ENCODE peak calls at places on chromosomes 3 and 15, in eight cellular contexts. Q is PC-3, J is cardiac fibroblast, O is Peyer's patch, W is A549, N is AG10803, Z is astrocyte of the spinal cord, S is psoas muscle. E is an unnamed sample.
A peak's percentile ranks its signal among the peaks of the same experiment; 100 is the strongest.

GRCh38 chr3:514206-514605 is 317.6 kb downstream of the CHL1 start:
- DNase-seq in Q (peak; percentile 17), J (no peak), O (no peak), W (no peak), N (no peak), Z (no peak), S (no peak), E (no peak)

GRCh38 chr3:164365242-164365641 is 713.1 kb downstream of the SI start:
- DNase-seq in Q (no peak), J (no peak), O (no peak), W (no peak), N (no peak), Z (peak; percentile 8), S (no peak), E (no peak)

GRCh38 chr3:80696280-80696679 is 928.5 kb upstream of the ROBO1 start:
- DNase-seq in Q (peak; percentile 93), J (no peak), O (no peak), W (no peak), N (no peak), Z (no peak), S (no peak), E (no peak)

GRCh38 chr3:50126287-50127211 is 28.6 kb upstream of the SEMA3F start:
- DNase-seq in Q (peak; percentile 30), J (peak; percentile 69), O (no peak), W (no peak), N (peak; percentile 63), Z (no peak), S (no peak), E (peak; percentile 25)

GRCh38 chr3:135650309-135650708 is 315.2 kb upstream of the PPP2R3A start:
- DNase-seq in Q (no peak), J (no peak), O (no peak), W (no peak), N (peak; percentile 25), Z (no peak), S (no peak), E (no peak)

GRCh38 chr3:48402907-48403306 is 27.0 kb downstream of the PLXNB1 start:
- DNase-seq in Q (no peak), J (no peak), O (no peak), W (no peak), N (no peak), Z (no peak), S (no peak), E (no peak)

GRCh38 chr3:128488995-128489859 is 3.8 kb downstream of the GATA2 start:
- DNase-seq in Q (peak; percentile 62), J (peak; percentile 60), O (no peak), W (no peak), N (peak; percentile 50), Z (no peak), S (peak; percentile 54), E (peak; percentile 49)

GRCh38 chr15:25508369-25509002 is 69.7 kb upstream of the UBE3A start:
- DNase-seq in Q (peak; percentile 42), J (peak; percentile 54), O (no peak), W (peak; percentile 6), N (peak; percentile 62), Z (peak; percentile 61), S (no peak), E (peak; percentile 69)

GRCh38 chr15:100764778-100765457 is 114.7 kb upstream of the ALDH1A3 start:
- DNase-seq in Q (peak; percentile 35), J (peak; percentile 96), O (no peak), W (no peak), N (peak; percentile 83), Z (peak; percentile 91), S (no peak), E (peak; percentile 78)

GRCh38 chr15:83602021-83602420 is 51.9 kb upstream of the ADAMTSL3 start:
- DNase-seq in Q (peak; percentile 88), J (no peak), O (no peak), W (no peak), N (no peak), Z (no peak), S (no peak), E (no peak)

GRCh38 chr15:45641374-45641778 is 6.5 kb downstream of the SQOR start:
- DNase-seq in Q (peak; percentile 90), J (peak; percentile 85), O (no peak), W (peak; percentile 81), N (peak; percentile 98), Z (peak; percentile 77), S (no peak), E (peak; percentile 94)

GRCh38 chr3:113662824-113663223 is 33.6 kb downstream of the USF3 start:
- DNase-seq in Q (no peak), J (no peak), O (no peak), W (no peak), N (no peak), Z (no peak), S (no peak), E (no peak)

GRCh38 chr3:101850327-101851048 is 1.2 kb downstream of the NFKBIZ start:
- DNase-seq in Q (peak; percentile 57), J (peak; percentile 74), O (peak; percentile 40), W (no peak), N (peak; percentile 83), Z (peak; percentile 80), S (no peak), E (peak; percentile 86)

GRCh38 chr3:101848754-101849713 is at the start of gene NFKBIZ:
- DNase-seq in Q (peak; percentile 95), J (peak; percentile 98), O (peak; percentile 93), W (peak; percentile 91), N (peak; percentile 94), Z (peak; percentile 97), S (peak; percentile 96), E (peak; percentile 92)

GRCh38 chr3:101851072-101851471 is 1.8 kb downstream of the NFKBIZ start:
- DNase-seq in Q (peak; percentile 21), J (no peak), O (no peak), W (no peak), N (no peak), Z (no peak), S (no peak), E (no peak)

GRCh38 chr3:101848326-101848725 is 988 bp upstream of the NFKBIZ start:
- DNase-seq in Q (no peak), J (no peak), O (no peak), W (no peak), N (no peak), Z (no peak), S (no peak), E (no peak)

DNA sequence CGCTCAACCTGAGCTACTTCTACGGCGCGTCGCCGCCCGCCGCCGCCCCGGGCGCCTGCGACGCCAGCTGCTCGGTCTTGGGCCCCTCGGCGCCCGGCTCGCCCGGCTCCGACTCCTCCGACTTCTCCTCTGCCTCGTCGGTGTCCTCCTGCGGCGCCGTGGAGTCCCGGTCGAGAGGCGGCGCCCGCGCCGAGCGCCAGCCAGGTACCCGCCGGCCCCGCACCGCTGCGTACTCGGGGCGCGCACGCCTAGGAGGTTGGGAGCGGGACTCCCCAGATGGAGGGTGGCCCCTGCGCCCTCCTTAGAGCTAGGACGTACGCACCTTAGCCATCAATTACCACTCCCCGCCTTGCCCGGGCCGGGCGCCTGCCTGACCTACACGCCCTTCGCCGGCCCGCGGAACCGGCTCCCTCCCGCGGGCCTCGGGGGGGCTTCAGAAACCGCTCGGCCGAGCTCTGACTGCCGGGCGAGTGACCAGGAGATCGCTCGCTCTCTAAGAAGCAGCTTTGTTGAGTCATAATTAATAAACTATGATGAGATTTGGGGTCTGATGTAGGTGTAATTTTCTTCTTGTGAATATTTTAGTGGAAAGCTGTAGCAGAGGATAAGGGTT is 506 bp downstream of the NFKBIZ start:
- DNase-seq in Q (peak; percentile 39), J (no peak), O (peak; percentile 42), W (no peak), N (no peak), Z (no peak), S (peak; percentile 45), E (no peak)
- TF ChIP-seq CTCF in Q (peak; percentile 24), J (no peak), O (peak; percentile 11), W (peak; percentile 26), N (no peak), Z (no peak), S (no peak), E (no peak)

GRCh38 chr3:197446713-197447455 is 108.9 kb downstream of the BDH1 start:
- DNase-seq in Q (no peak), J (no peak), O (no peak), W (no peak), N (no peak), Z (no peak), S (no peak), E (no peak)

GRCh38 chr3:197443506-197443905 is 112.3 kb downstream of the BDH1 start:
- DNase-seq in Q (no peak), J (no peak), O (no peak), W (no peak), N (no peak), Z (no peak), S (no peak), E (no peak)

GRCh38 chr3:197445886-197446631 is 109.7 kb downstream of the BDH1 start:
- DNase-seq in Q (no peak), J (no peak), O (no peak), W (no peak), N (no peak), Z (no peak), S (no peak), E (no peak)

GRCh38 chr3:197440717-197441303 is 115.0 kb downstream of the BDH1 start:
- DNase-seq in Q (no peak), J (no peak), O (no peak), W (no peak), N (no peak), Z (no peak), S (no peak), E (no peak)

GRCh38 chr3:197444793-197445403 is 110.9 kb downstream of the BDH1 start:
- DNase-seq in Q (no peak), J (no peak), O (no peak), W (no peak), N (no peak), Z (no peak), S (no peak), E (no peak)
- H3K4me3 ChIP-seq in Q (no peak overlapping the region), J (no peak overlapping the region), O (no peak overlapping the region), W (no peak overlapping the region), N (no peak overlapping the region), Z (no peak overlapping the region), S (no peak overlapping the region), E (no peak overlapping the region)

GRCh38 chr15:22224241-22224671 is 143.9 kb downstream of the OR4M2 start:
- DNase-seq in Q (no peak), J (no peak), O (peak; percentile 16), W (no peak), N (no peak), Z (no peak), S (no peak), E (no peak)
- TF ChIP-seq CTCF in Q (no peak), J (no peak), O (no peak), W (peak; percentile 43), N (no peak), Z (no peak), S (no peak), E (no peak)

GRCh38 chr15:37035349-37035748 is 65.0 kb downstream of the MEIS2 start:
- DNase-seq in Q (peak; percentile 41), J (no peak), O (no peak), W (no peak), N (peak; percentile 49), Z (no peak), S (no peak), E (no peak)

GRCh38 chr15:37040072-37040742 is 60.1 kb downstream of the MEIS2 start:
- DNase-seq in Q (no peak), J (no peak), O (no peak), W (no peak), N (no peak), Z (no peak), S (no peak), E (no peak)

GRCh38 chr15:37037256-37037655 is 63.1 kb downstream of the MEIS2 start:
- DNase-seq in Q (no peak), J (no peak), O (no peak), W (no peak), N (no peak), Z (no peak), S (no peak), E (no peak)

GRCh38 chr15:37038716-37039106 is 61.6 kb downstream of the MEIS2 start:
- DNase-seq in Q (no peak), J (no peak), O (no peak), W (no peak), N (no peak), Z (no peak), S (no peak), E (no peak)

GRCh38 chr15:37038036-37038715 is 62.2 kb downstream of the MEIS2 start:
- DNase-seq in Q (peak; percentile 7), J (no peak), O (no peak), W (no peak), N (no peak), Z (no peak), S (no peak), E (no peak)
- H3K4me3 ChIP-seq in Q (no peak overlapping the region), J (no peak overlapping the region), O (no peak overlapping the region), W (no peak overlapping the region), N (no peak overlapping the region), Z (no peak overlapping the region), S (no peak overlapping the region), E (no peak overlapping the region)

E was measured in fibroblast of the aortic adventitia.